ENCODE peak calls at places on chromosomes 11 and 22, in six cellular contexts. D, L, O, I, U and S are unnamed samples.

GRCh38 chr11:75591966-75592365 is 29.9 kb downstream of the SERPINH1 start:
- DNase-seq in D (no peak), L (no peak), O (no peak), I (no peak), U (no peak), S (no peak)

GRCh38 chr11:2444301-2445106 is at the start of the genes KCNQ1 and TRPM5:
- DNase-seq in D (peak), L (peak), O (no peak), I (no peak), U (no peak), S (no peak)

GRCh38 chr11:29293825-29294224 is 723.0 kb downstream of the KCNA4 start:
- DNase-seq in D (no peak), L (peak), O (peak), I (no peak), U (peak), S (peak)

GRCh38 chr11:88489030-88489429 is 151.5 kb upstream of the CTSC start:
- DNase-seq in D (no peak), L (no peak), O (no peak), I (no peak), U (no peak), S (peak)

GRCh38 chr11:62552931-62553838 is 6.6 kb upstream of the AHNAK start:
- DNase-seq in D (peak), L (peak), O (peak), I (no peak), U (peak), S (peak)

GRCh38 chr22:50456466-50457234 is 18.2 kb downstream of the SBF1 start:
- DNase-seq in D (peak), L (peak), O (no peak), I (no peak), U (no peak), S (no peak)

GRCh38 chr11:38723361-38723760 is 2125.3 kb upstream of the RAG2 start:
- DNase-seq in D (no peak), L (no peak), O (no peak), I (no peak), U (no peak), S (no peak)

GRCh38 chr11:118917488-118918127 is 8.1 kb downstream of the BCL9L start:
- DNase-seq in D (peak), L (peak), O (peak), I (no peak), U (peak), S (peak)

GRCh38 chr11:117300301-117300700 is 9.2 kb downstream of the BACE1-AS start:
- DNase-seq in D (peak), L (no peak), O (no peak), I (peak), U (no peak), S (no peak)

GRCh38 chr22:29798318-29798717 is 31.1 kb downstream of the UQCR10 start:
- DNase-seq in D (no peak), L (no peak), O (no peak), I (no peak), U (no peak), S (peak)

GRCh38 chr22:41197046-41197807 is 7.9 kb upstream of the L3MBTL2 start:
- DNase-seq in D (peak), L (peak), O (peak), I (peak), U (peak), S (peak)

GRCh38 chr11:911031-911889 is 650 bp upstream of the CHID1 start:
- DNase-seq in D (peak), L (peak), O (peak), I (peak), U (peak), S (peak)

GRCh38 chr22:37303821-37304274 is 21.5 kb downstream of the CYTH4 start:
- DNase-seq in D (no peak), L (peak), O (peak), I (no peak), U (peak), S (peak)